ENCODE peak calls at places on chromosomes 7 and 10, in ten cellular contexts. J is mesenchymal stem cell; U is Panc1; T is K562; K is fibroblast of lung; M is cardiac muscle cell; F is spleen; V is CD4-positive, alpha-beta T cell; E is hepatocyte; A is PC-9. G is an unnamed sample.

GRCh38 chr10:131625041-131625440 is 275.8 kb upstream of the PPP2R2D start:
- DNase-seq in F (peak), V (no peak), A (no peak), J (no peak), M (no peak), T (no peak), U (no peak), E (no peak), K (no peak), G (no peak)

GRCh38 chr7:155166673-155167370 is 96.7 kb downstream of the HTR5A start:
- DNase-seq in J (peak), V (no peak), T (peak), A (peak), E (peak), U (peak), F (no peak), K (peak), M (no peak), G (no peak)

GRCh38 chr10:71060636-71061426 is 151.5 kb upstream of the UNC5B start:
- DNase-seq in U (no peak), A (no peak), M (no peak), K (no peak), V (no peak), T (no peak), J (no peak), E (no peak), F (no peak), G (no peak)

GRCh38 chr10:91604462-91604935 is 28.4 kb downstream of the PPP1R3C start:
- DNase-seq in T (no peak), E (no peak), V (no peak), K (peak), U (no peak), M (no peak), A (no peak), J (peak), F (no peak), G (no peak)

GRCh38 chr7:19713676-19714075 is 4.8 kb upstream of the POLR1F start:
- DNase-seq in A (peak), K (peak), F (no peak), V (peak), M (peak), E (peak), U (peak), T (peak), J (peak), G (no peak)

GRCh38 chr10:32049113-32049512 is 7.1 kb downstream of the KIF5B start:
- DNase-seq in F (no peak), J (no peak), M (no peak), T (no peak), A (no peak), K (peak), E (no peak), U (no peak), V (no peak), G (no peak)

GRCh38 chr7:158973440-158973839 is 117.1 kb downstream of the DYNC2I1 start:
- DNase-seq in T (peak), U (no peak), M (peak), A (no peak), V (no peak), J (peak), F (no peak), E (peak), K (no peak), G (no peak)

GRCh38 chr7:44750921-44751571 is 2.4 kb downstream of the ZMIZ2 start:
- DNase-seq in F (peak), T (no peak), K (peak), E (peak), V (peak), M (peak), J (peak), U (no peak), A (peak), G (no peak)

GRCh38 chr10:115963848-115964247 is 309.2 kb downstream of the GFRA1 start:
- DNase-seq in A (no peak), V (no peak), T (no peak), M (no peak), J (peak), K (peak), E (no peak), U (no peak), F (no peak), G (no peak)

GRCh38 chr10:124093076-124093773 is at the start of gene CHST15:
- DNase-seq in E (peak), J (peak), M (peak), F (no peak), V (no peak), T (no peak), A (peak), U (peak), K (peak), G (no peak)

GRCh38 chr7:142873281-142873784 is 12.2 kb downstream of the TRPV6 start:
- DNase-seq in M (no peak), F (no peak), U (no peak), J (no peak), T (peak), E (no peak), V (no peak), A (no peak), K (no peak), G (no peak)

GRCh38 chr10:115095758-115096157 is 2.6 kb downstream of the ATRNL1 start:
- DNase-seq in U (no peak), F (no peak), K (no peak), M (no peak), V (no peak), J (no peak), E (no peak), T (no peak), A (no peak), G (no peak)

GRCh38 chr10:28113202-28113601 is 114.3 kb upstream of the ODAD2 start:
- DNase-seq in K (no peak), J (no peak), F (no peak), E (no peak), U (no peak), A (no peak), V (no peak), M (no peak), T (no peak), G (no peak)

GRCh38 chr7:34451923-34452322 is 206.1 kb upstream of the NPSR1 start:
- DNase-seq in A (no peak), M (no peak), T (no peak), F (no peak), K (peak), V (no peak), E (peak), U (no peak), J (peak), G (no peak)

GRCh38 chr7:79787623-79788022 is 334.2 kb upstream of the MAGI2 start:
- DNase-seq in A (no peak), U (no peak), F (no peak), E (no peak), M (no peak), T (no peak), J (no peak), V (no peak), K (peak), G (no peak)

GRCh38 chr10:93413252-93413689 is 68.9 kb downstream of the MYOF start:
- DNase-seq in A (no peak), M (no peak), F (no peak), E (no peak), U (no peak), V (peak), J (no peak), T (no peak), K (no peak), G (no peak)

GRCh38 chr10:6065845-6066244 is 3.7 kb upstream of the IL2RA start:
- DNase-seq in E (no peak), M (no peak), J (no peak), K (no peak), A (no peak), F (no peak), T (no peak), V (no peak), U (no peak), G (no peak)

GRCh38 chr10:43355749-43356371 is 15.6 kb upstream of the FXYD4 start:
- DNase-seq in M (no peak), V (no peak), T (no peak), F (no peak), U (peak), K (peak), E (no peak), A (peak), J (no peak), G (no peak)

GRCh38 chr10:7763929-7764328 is 23.9 kb downstream of the KIN start:
- DNase-seq in J (no peak), K (peak), M (no peak), V (no peak), F (no peak), T (peak), A (no peak), E (no peak), U (no peak), G (no peak)

GRCh38 chr10:118843647-118844265 is 89.0 kb upstream of the CACUL1 start:
- DNase-seq in T (no peak), A (no peak), F (no peak), J (no peak), V (no peak), M (no peak), U (no peak), K (no peak), E (no peak), G (no peak)

GRCh38 chr10:3471927-3472704 is 299.5 kb upstream of the PITRM1 start:
- DNase-seq in K (peak), T (no peak), V (no peak), A (peak), M (no peak), F (no peak), J (peak), U (no peak), E (no peak), G (peak)

GRCh38 chr7:148264933-148265557 is 325.5 kb upstream of the C7orf33 start:
- DNase-seq in T (peak), F (no peak), A (peak), K (peak), M (peak), U (peak), V (no peak), E (peak), J (peak), G (no peak)

GRCh38 chr7:155533827-155534690 is 12.3 kb downstream of the CNPY1 start:
- DNase-seq in J (no peak), F (peak), M (peak), K (no peak), U (no peak), T (peak), E (peak), V (no peak), A (no peak), G (no peak)

GRCh38 chr10:109429956-109430760 is 493.2 kb downstream of the XPNPEP1 start:
- DNase-seq in T (no peak), A (no peak), E (no peak), M (no peak), V (no peak), U (no peak), J (peak), F (no peak), K (peak), G (no peak)

GRCh38 chr7:22582860-22583640 is 83.1 kb upstream of the STEAP1B start:
- DNase-seq in U (peak), A (peak), V (no peak), K (peak), J (peak), F (no peak), T (no peak), E (peak), M (peak), G (no peak)

GRCh38 chr10:7184660-7185366 is 226.0 kb downstream of the SFMBT2 start:
- DNase-seq in F (no peak), J (no peak), K (no peak), T (no peak), U (no peak), E (no peak), A (no peak), M (no peak), V (no peak), G (no peak)

GRCh38 chr10:12405342-12406320 is 56.3 kb downstream of the CAMK1D start:
- DNase-seq in U (peak), A (no peak), E (peak), K (peak), T (no peak), J (no peak), F (no peak), M (no peak), V (no peak), G (no peak)

GRCh38 chr7:97418312-97418711 is 300.8 kb downstream of the SDHAF3 start:
- DNase-seq in J (no peak), V (no peak), E (no peak), A (no peak), U (no peak), T (no peak), F (no peak), K (no peak), M (no peak), G (no peak)

GRCh38 chr7:117715784-117716445 is 157.3 kb downstream of the CTTNBP2 start:
- DNase-seq in M (peak), J (peak), V (no peak), T (peak), E (peak), A (peak), F (no peak), K (peak), U (peak), G (no peak)

GRCh38 chr10:102231357-102232318 is 5.5 kb downstream of the ELOVL3 start:
- DNase-seq in T (peak), U (peak), J (peak), E (peak), M (peak), A (no peak), V (peak), K (no peak), F (peak), G (no peak)
- H3K27ac ChIP-seq in T (no peak), U (no peak), J (no peak), E (no peak), M (no peak), A (no peak), V (no peak), K (no peak), F (no peak), G (no peak)

DNA sequence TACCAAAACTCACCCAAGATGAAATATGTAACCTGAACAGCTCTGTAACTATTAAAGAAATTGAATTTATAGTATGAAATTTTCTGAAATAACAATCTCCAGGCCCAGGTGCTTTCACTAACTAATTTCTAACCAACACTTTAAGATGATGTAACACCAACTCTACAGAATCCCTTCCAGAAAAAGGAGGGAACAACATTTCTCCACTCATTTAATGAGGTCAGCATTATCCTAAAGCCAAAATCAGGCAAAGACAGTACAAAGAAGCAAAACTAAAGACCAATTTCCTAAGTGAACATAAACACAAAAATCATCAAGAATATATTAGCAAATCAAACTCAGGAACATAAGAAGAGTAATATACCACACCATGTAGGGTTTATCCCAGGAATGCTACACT is 65.5 kb downstream of the KMT2C start:
- DNase-seq in A (no peak), V (no peak), T (no peak), K (no peak), J (no peak), F (no peak), M (no peak), U (no peak), E (no peak), G (no peak)
- H3K27ac ChIP-seq in A (no peak), V (no peak), T (no peak), K (no peak), J (no peak), F (no peak), M (no peak), U (no peak), E (no peak), G (no peak)

GRCh38 chr7:2437136-2437535 is 33.7 kb downstream of the CHST12 start:
- DNase-seq in J (no peak), T (no peak), F (no peak), U (no peak), V (no peak), K (no peak), A (peak), E (no peak), M (no peak), G (no peak)

GRCh38 chr7:2437537-2438148 is 34.2 kb downstream of the CHST12 start:
- DNase-seq in M (no peak), E (no peak), U (no peak), J (no peak), A (no peak), F (no peak), T (no peak), K (no peak), V (no peak), G (no peak)

GRCh38 chr7:2438181-2438580 is 34.8 kb downstream of the CHST12 start:
- DNase-seq in V (no peak), F (no peak), A (no peak), J (no peak), E (no peak), U (no peak), M (no peak), T (no peak), K (no peak), G (no peak)

GRCh38 chr7:2440608-2441245 is 35.5 kb downstream of the GRIFIN start:
- DNase-seq in E (peak), J (peak), M (peak), K (no peak), U (no peak), V (no peak), A (peak), T (no peak), F (no peak), G (no peak)

GRCh38 chr7:2438775-2439174 is 35.4 kb downstream of the CHST12 start:
- DNase-seq in E (no peak), F (no peak), T (no peak), J (no peak), V (no peak), A (no peak), K (no peak), M (no peak), U (no peak), G (no peak)
- H3K27ac ChIP-seq in E (no peak), F (no peak), T (no peak), J (no peak), V (no peak), A (no peak), K (no peak), M (no peak), U (no peak), G (no peak)

GRCh38 chr7:152158801-152159587 is 133.5 kb downstream of the GALNT11 start:
- DNase-seq in E (no peak), J (no peak), K (no peak), F (no peak), U (no peak), A (no peak), V (no peak), M (peak), T (no peak), G (no peak)
- H3K27ac ChIP-seq in E (no peak), J (no peak), K (no peak), F (peak), U (no peak), A (no peak), V (no peak), M (peak), T (no peak), G (no peak)

GRCh38 chr10:75314570-75314969 is 78.8 kb upstream of the COMTD1 start:
- DNase-seq in F (no peak), T (no peak), E (no peak), V (no peak), U (no peak), K (no peak), J (no peak), M (no peak), A (no peak), G (no peak)

GRCh38 chr10:75319274-75319673 is 82.3 kb downstream of the ZNF503 start:
- DNase-seq in J (no peak), K (no peak), T (no peak), F (no peak), M (no peak), V (no peak), A (no peak), E (no peak), U (no peak), G (no peak)
- H3K27ac ChIP-seq in J (no peak), K (no peak), T (no peak), F (no peak), M (no peak), V (no peak), A (no peak), E (no peak), U (no peak), G (no peak)